ENCODE peak calls at places on chromosomes 3 and 15, in eight cellular contexts. T, B, X, P, H, Q, R and L are unnamed samples.

GRCh38 chr3:15051531-15051930 is 13.6 kb downstream of the MRPS25 start:
- DNase-seq in Q (no peak), P (no peak), X (no peak), T (peak; percentile 64), H (peak; percentile 62), R (peak; percentile 42), B (peak; percentile 31), L (peak; percentile 66)

GRCh38 chr15:78353093-78353492 is 12.9 kb downstream of the CRABP1 start:
- DNase-seq in X (no peak), B (no peak), H (peak; percentile 11), P (no peak), R (no peak), T (no peak), Q (no peak), L (no peak)

GRCh38 chr3:163838769-163839168 is 1239.5 kb downstream of the SI start:
- DNase-seq in T (no peak), Q (no peak), B (no peak), H (no peak), R (no peak), X (no peak), P (no peak), L (no peak)

GRCh38 chr15:45023659-45024320 is 795 bp downstream of the SORD start:
- DNase-seq in Q (no peak), P (no peak), B (no peak), H (peak; percentile 54), X (no peak), T (peak; percentile 27), R (peak; percentile 2), L (peak; percentile 45)

GRCh38 chr3:131228522-131228921 is 153.1 kb upstream of the NUDT16 start:
- DNase-seq in T (no peak), P (no peak), Q (no peak), R (no peak), H (no peak), B (no peak), X (no peak), L (no peak)

GRCh38 chr3:156721687-156722086 is 47.3 kb downstream of the TIPARP start:
- DNase-seq in T (no peak), R (no peak), X (no peak), Q (no peak), P (no peak), B (no peak), H (no peak), L (no peak)

GRCh38 chr3:102089904-102090492 is 240.7 kb downstream of the NFKBIZ start:
- DNase-seq in R (peak; percentile 87), H (peak; percentile 89), X (no peak), B (no peak), T (peak; percentile 77), Q (no peak), P (no peak), L (peak; percentile 57)

GRCh38 chr3:127043731-127044510 is 61.0 kb downstream of the PLXNA1 start:
- DNase-seq in T (no peak), B (no peak), H (no peak), P (no peak), X (no peak), R (no peak), Q (peak; percentile 27), L (no peak)

GRCh38 chr3:101081446-101081845 is 88.2 kb upstream of the ABI3BP start:
- DNase-seq in B (no peak), P (no peak), T (no peak), Q (no peak), H (no peak), X (no peak), R (no peak), L (no peak)

GRCh38 chr3:71488391-71488809 is 95.1 kb downstream of the FOXP1 start:
- DNase-seq in X (no peak), T (no peak), B (no peak), Q (no peak), R (no peak), P (peak; percentile 67), H (no peak), L (no peak)

GRCh38 chr15:72855791-72856190 is 72.2 kb upstream of the ADPGK start:
- DNase-seq in P (no peak), X (no peak), T (no peak), B (no peak), H (no peak), Q (no peak), R (no peak), L (no peak)

GRCh38 chr3:49867871-49868321 is 1.8 kb downstream of the CAMKV start:
- DNase-seq in Q (no peak), X (no peak), R (peak; percentile 25), P (no peak), H (peak; percentile 32), B (no peak), T (peak; percentile 74), L (no peak)

GRCh38 chr15:69038508-69038907 is 24.0 kb downstream of the NOX5 start:
- DNase-seq in T (no peak), Q (no peak), X (no peak), R (no peak), B (no peak), H (no peak), P (no peak), L (no peak)

GRCh38 chr15:60591491-60592385 is 112.8 kb upstream of the ICE2 start:
- DNase-seq in R (no peak), Q (peak; percentile 78), P (peak; percentile 64), H (no peak), T (peak; percentile 63), B (peak; percentile 58), X (peak; percentile 54), L (no peak)

GRCh38 chr3:169901453-169901852 is 9.9 kb upstream of the SAMD7 start:
- DNase-seq in X (no peak), Q (no peak), P (no peak), B (no peak), H (no peak), T (no peak), R (no peak), L (no peak)

GRCh38 chr15:71780349-71780976 is 29.9 kb upstream of the NR2E3 start:
- DNase-seq in P (no peak), B (no peak), H (peak; percentile 74), T (peak; percentile 71), X (no peak), R (peak; percentile 19), Q (no peak), L (peak; percentile 19)

GRCh38 chr3:72288955-72289707 is 504.2 kb upstream of the PROK2 start:
- DNase-seq in P (no peak), Q (no peak), H (no peak), R (peak; percentile 17), B (peak; percentile 27), T (peak; percentile 52), X (no peak), L (peak; percentile 40)

GRCh38 chr3:98056035-98056434 is 20.9 kb upstream of the GABRR3 start:
- DNase-seq in B (no peak), P (no peak), T (no peak), R (no peak), Q (no peak), X (no peak), H (no peak), L (no peak)

GRCh38 chr3:128965818-128966217 is 28.1 kb downstream of the CFAP92 start:
- DNase-seq in Q (no peak), T (no peak), B (no peak), X (no peak), H (peak; percentile 49), R (no peak), P (no peak), L (no peak)

GRCh38 chr15:52423852-52424251 is 104.8 kb downstream of the MYO5A start:
- DNase-seq in H (no peak), T (no peak), X (no peak), R (no peak), Q (no peak), P (no peak), B (no peak), L (no peak)

GRCh38 chr3:2096196-2096595 is 2.5 kb upstream of the CNTN4 start:
- DNase-seq in T (no peak), X (no peak), B (no peak), Q (no peak), P (no peak), H (no peak), R (no peak), L (no peak)
- H3K27me3 ChIP-seq in T (peaks cover 32% of the 10 kb centered on the region), X (peaks cover 24% of the 10 kb centered on the region), B (no peaks in the 10 kb centered on the region), Q (peaks cover 50% of the 10 kb centered on the region), P (no peaks in the 10 kb centered on the region), H (peaks cover 6% of the 10 kb centered on the region), R (peaks cover 20% of the 10 kb centered on the region), L (peaks cover 3% of the 10 kb centered on the region)

DNA sequence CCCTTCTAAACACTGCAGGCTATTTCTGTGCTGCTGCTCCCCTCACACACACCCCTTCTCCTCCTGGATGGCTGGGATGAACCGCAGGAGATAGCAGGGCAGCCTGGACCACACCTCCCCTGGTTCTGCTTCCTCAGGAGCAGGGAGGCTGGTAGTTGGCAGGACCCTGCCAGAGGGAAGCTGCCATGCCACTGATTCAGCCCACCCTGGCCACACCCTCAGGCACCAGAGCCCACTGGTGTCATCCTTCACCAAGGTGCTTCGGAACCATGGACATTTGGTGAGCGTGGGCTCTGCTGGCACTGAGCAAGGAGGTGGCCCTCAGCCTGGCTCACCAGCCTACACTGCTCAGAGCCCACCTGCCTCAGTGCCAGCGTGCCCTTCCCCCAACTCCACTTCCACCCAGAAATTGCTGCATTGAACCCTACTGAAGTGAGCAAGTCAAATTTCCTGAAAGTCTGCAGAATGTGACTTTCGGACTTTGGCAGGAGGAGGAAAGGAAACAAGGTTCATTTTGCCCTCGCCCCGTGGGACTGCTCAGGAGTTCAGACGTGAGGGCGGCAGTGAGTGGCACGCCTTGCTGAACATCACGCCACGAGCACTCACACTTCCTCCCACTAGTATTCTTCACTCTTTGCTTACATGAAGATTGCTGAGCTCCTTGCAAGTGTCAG is 26.3 kb downstream of the BMF start:
- DNase-seq in H (no peak), P (no peak), R (no peak), T (no peak), B (no peak), X (no peak), Q (no peak), L (peak; percentile 90)
- H3K4me3 ChIP-seq in H (peak overlapping the region; percentile 49), P (no peak overlapping the region), R (no peak overlapping the region), T (no peak overlapping the region), B (no peak overlapping the region), X (peak overlapping the region; percentile 48), Q (no peak overlapping the region), L (no peak overlapping the region)

DNA sequence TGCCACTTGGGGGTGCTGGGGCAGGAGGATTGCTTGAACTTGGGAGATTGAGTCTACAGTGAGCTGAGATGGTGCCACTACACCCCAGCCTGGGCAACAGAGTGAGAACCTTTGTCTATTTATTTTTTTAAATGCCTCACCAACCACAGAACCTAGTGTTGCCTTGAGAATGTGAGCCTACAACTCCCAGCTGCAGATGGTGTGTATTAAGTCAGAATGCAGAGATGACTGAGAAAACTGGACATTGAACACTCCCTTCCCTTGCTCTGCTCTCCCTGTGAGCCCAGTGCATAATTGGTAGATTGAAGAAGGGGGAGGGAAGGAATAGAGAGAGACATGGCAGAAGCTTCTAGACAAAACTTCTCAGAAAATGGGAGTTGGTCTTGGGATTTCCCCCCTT is 53.5 kb downstream of the CCDC33 start:
- DNase-seq in X (no peak), R (no peak), H (no peak), B (no peak), T (no peak), Q (no peak), P (no peak), L (no peak)
- H3K27me3 ChIP-seq in X (no peaks in the 10 kb centered on the region), R (peaks cover 11% of the 10 kb centered on the region), H (peaks cover 9% of the 10 kb centered on the region), B (no peaks in the 10 kb centered on the region), T (no peaks in the 10 kb centered on the region), Q (no peaks in the 10 kb centered on the region), P (no peaks in the 10 kb centered on the region), L (no peaks in the 10 kb centered on the region)

DNA sequence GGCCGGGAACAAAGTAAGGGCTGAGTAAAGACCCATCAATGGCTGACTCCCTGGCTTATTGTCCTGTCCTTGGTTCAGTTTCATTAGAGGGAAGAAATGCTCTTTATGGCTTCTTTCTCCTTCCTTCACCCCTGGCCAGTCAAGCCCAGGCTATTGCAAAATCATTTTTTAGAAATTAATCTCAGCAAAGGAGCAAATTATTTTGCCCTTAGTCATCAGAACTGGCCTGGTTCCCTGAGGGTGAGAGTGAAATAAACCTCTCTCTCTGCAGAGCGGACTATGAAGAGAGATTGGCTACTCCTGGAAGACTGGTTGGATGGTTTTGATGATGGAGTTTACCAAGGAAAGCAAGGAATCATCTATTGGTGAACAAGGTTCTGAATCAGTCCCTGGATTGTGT is 52.7 kb upstream of the OXTR start:
- DNase-seq in H (peak; percentile 82), T (no peak), B (no peak), R (peak; percentile 69), Q (no peak), X (no peak), P (no peak), L (no peak)
- H3K4me3 ChIP-seq in H (no peak overlapping the region), T (no peak overlapping the region), B (no peak overlapping the region), R (no peak overlapping the region), Q (no peak overlapping the region), X (no peak overlapping the region), P (no peak overlapping the region), L (no peak overlapping the region)